ENCODE peak calls at places on chromosomes 16 and 17, in six cellular contexts. L is GM12878, Z is SK-N-SH, S is HepG2, J is H1, G is K562. N is an unnamed sample.

GRCh38 chr17:6648181-6648580 is 3.2 kb downstream of the MED31 start:
- DNase-seq in G (peak; percentile 9), S (peak; percentile 41), J (no peak), L (no peak), Z (no peak), N (peak; percentile 7)

GRCh38 chr17:77892469-77893143 is 65.9 kb upstream of the TNRC6C start:
- DNase-seq in G (peak; percentile 77), L (no peak), J (peak; percentile 41), S (peak; percentile 36), Z (peak; percentile 77), N (no peak)

GRCh38 chr17:80034977-80035686 is 540 bp downstream of the TBC1D16 start:
- DNase-seq in J (no peak), L (no peak), Z (no peak), G (no peak), S (no peak), N (no peak)

GRCh38 chr16:29156511-29156910 is 171.7 kb downstream of the LAT start:
- DNase-seq in J (no peak), S (no peak), Z (no peak), G (no peak), L (no peak), N (no peak)

GRCh38 chr16:53465606-53466290 is 31.5 kb downstream of the RBL2 start:
- DNase-seq in S (no peak), L (no peak), Z (no peak), G (peak; percentile 24), J (no peak), N (no peak)

GRCh38 chr16:84044108-84044488 is 1.5 kb upstream of the SLC38A8 start:
- DNase-seq in Z (peak; percentile 68), G (peak; percentile 59), J (peak; percentile 19), L (no peak), S (peak; percentile 73), N (no peak)

GRCh38 chr16:69399361-69399760 is 13.6 kb upstream of the TERF2 start:
- DNase-seq in G (no peak), J (no peak), L (no peak), Z (no peak), S (no peak), N (no peak)

GRCh38 chr17:17191346-17191792 is 14.8 kb downstream of the PLD6 start:
- DNase-seq in Z (no peak), J (no peak), L (no peak), S (no peak), G (no peak), N (no peak)

GRCh38 chr17:36812762-36813161 is 124.5 kb upstream of the LHX1 start:
- DNase-seq in L (no peak), G (no peak), J (no peak), S (no peak), Z (no peak), N (no peak)

GRCh38 chr17:74153456-74153810 is 50.0 kb upstream of the RPL38 start:
- DNase-seq in S (no peak), L (no peak), J (no peak), G (no peak), Z (no peak), N (no peak)

GRCh38 chr16:49441366-49441780 is 67.8 kb downstream of the C16orf78 start:
- DNase-seq in S (no peak), L (peak; percentile 71), G (no peak), J (no peak), Z (peak; percentile 53), N (no peak)

GRCh38 chr17:42457107-42457787 is 1.4 kb upstream of the ATP6V0A1 start:
- DNase-seq in S (no peak), J (no peak), Z (no peak), G (no peak), L (peak; percentile 65), N (no peak)

GRCh38 chr16:9469512-9469911 is 378.1 kb downstream of the HAPSTR1 start:
- DNase-seq in J (no peak), S (peak; percentile 62), Z (no peak), G (no peak), L (no peak), N (peak; percentile 7)

GRCh38 chr17:30952645-30953393 is 18.0 kb upstream of the RNF135 start:
- DNase-seq in L (no peak), Z (no peak), G (no peak), J (no peak), S (no peak), N (no peak)

GRCh38 chr16:83272843-83273242 is 534.9 kb upstream of the HSBP1 start:
- DNase-seq in L (no peak), G (no peak), S (no peak), Z (no peak), J (no peak), N (no peak)

GRCh38 chr17:75830168-75831031 is 13.8 kb downstream of the UNC13D start:
- DNase-seq in Z (peak; percentile 88), G (peak; percentile 50), J (peak; percentile 70), S (no peak), L (no peak), N (no peak)

GRCh38 chr17:60327870-60328362 is 64.0 kb downstream of the USP32 start:
- DNase-seq in J (no peak), Z (no peak), L (no peak), S (no peak), G (no peak), N (no peak)

GRCh38 chr17:43517615-43518386 is 28.3 kb downstream of the ETV4 start:
- DNase-seq in J (no peak), L (peak; percentile 82), Z (no peak), G (no peak), S (no peak), N (no peak)

GRCh38 chr16:71311553-71312158 is 22.5 kb upstream of the CMTR2 start:
- DNase-seq in G (peak; percentile 44), S (peak; percentile 54), Z (peak; percentile 61), J (peak; percentile 15), L (no peak), N (no peak)
- TF ChIP-seq GABPA in G (no peak), S (no peak), Z (no peak), J (no peak), L (no peak), N (no peak)

DNA sequence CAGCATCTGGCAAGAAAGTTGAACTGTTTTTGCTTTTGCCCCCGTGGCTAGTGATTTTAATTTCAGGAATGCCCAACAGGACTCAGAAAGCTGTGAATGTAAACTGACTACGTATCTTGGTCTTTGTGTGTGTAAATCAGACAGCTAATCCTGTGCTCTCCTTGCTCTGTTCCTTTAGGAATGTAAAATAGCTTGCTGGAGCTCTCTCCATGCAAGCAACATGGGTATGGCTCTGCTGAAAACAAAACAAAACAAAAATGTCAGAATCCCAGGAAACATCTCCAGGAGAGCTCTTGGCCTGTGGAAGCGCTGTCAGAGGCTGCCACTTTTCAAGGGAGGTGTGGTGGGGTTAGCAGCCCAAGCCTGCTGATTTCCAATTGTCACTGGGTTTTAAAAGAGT is 161.8 kb upstream of the NOG start:
- DNase-seq in L (no peak), G (no peak), Z (no peak), S (no peak), J (no peak), N (no peak)
- TF ChIP-seq GABPA in L (no peak), G (no peak), Z (no peak), S (no peak), J (no peak), N (no peak)

GRCh38 chr17:22703204-22703603 is 1010.9 kb downstream of the KCNJ18 start:
- DNase-seq in S (no peak), J (no peak), L (no peak), Z (peak; percentile 58), G (peak; percentile 46), N (no peak)

GRCh38 chr17:22703786-22704441 is 1011.6 kb downstream of the KCNJ18 start:
- DNase-seq in S (no peak), G (peak; percentile 57), J (no peak), L (no peak), Z (peak; percentile 68), N (peak; percentile 18)

GRCh38 chr17:22704674-22705073 is 1012.4 kb downstream of the KCNJ18 start:
- DNase-seq in S (no peak), J (no peak), Z (no peak), G (no peak), L (no peak), N (peak; percentile 30)

GRCh38 chr17:22707626-22708025 is 1015.3 kb downstream of the KCNJ18 start:
- DNase-seq in G (no peak), S (no peak), J (no peak), Z (no peak), L (no peak), N (no peak)
- TF ChIP-seq GABPA in G (no peak), S (no peak), J (no peak), Z (no peak), L (no peak), N (no peak)

GRCh38 chr17:21457051-21458026 is 81.2 kb downstream of the KCNJ12 start:
- DNase-seq in L (peak; percentile 8), Z (peak; percentile 96), S (peak; percentile 67), J (peak; percentile 58), G (peak; percentile 90), N (peak; percentile 76)
- TF ChIP-seq GABPA in L (no peak), Z (no peak), S (no peak), J (no peak), G (no peak), N (no peak)